ENCODE peak calls at places on chromosome 2, in four cellular contexts. Q is pancreas; G is amniotic epithelial cell; T is activated CD4-positive, alpha-beta T cell treated with anti-CD3 and anti-CD28 coated beads, Interleukin-2, amount 50 U/mL, for 1 hour. O is an unnamed sample.

GRCh38 chr2:96102596-96103387 is 13.6 kb downstream of the ADRA2B start:
- DNase-seq in T (no peak), G (no peak), Q (no peak), O (no peak)

GRCh38 chr2:37100054-37100453 is 15.7 kb downstream of the GPATCH11 start:
- DNase-seq in Q (no peak), T (no peak), G (no peak), O (no peak)

GRCh38 chr2:88711897-88712296 is 20.4 kb downstream of the RPIA start:
- DNase-seq in G (no peak), T (no peak), Q (no peak), O (no peak)

GRCh38 chr2:232349546-232349945 is 29.0 kb upstream of the ALPP start:
- DNase-seq in T (no peak), G (no peak), Q (no peak), O (no peak)

GRCh38 chr2:75627902-75628504 is 18.6 kb upstream of the MRPL19 start:
- DNase-seq in T (peak), Q (peak), G (peak), O (peak)

GRCh38 chr2:33476100-33476792 is at the start of gene RASGRP3:
- DNase-seq in G (peak), T (peak), Q (peak), O (peak)

GRCh38 chr2:105787376-105788318 is 42.9 kb downstream of the NCK2 start:
- DNase-seq in G (no peak), Q (no peak), T (peak), O (no peak)

GRCh38 chr2:96578731-96579130 is 42.2 kb downstream of the ARID5A start:
- DNase-seq in Q (no peak), G (no peak), T (no peak), O (no peak)

GRCh38 chr2:165144315-165144714 is 59.5 kb downstream of the SCN3A start:
- DNase-seq in T (no peak), Q (no peak), G (no peak), O (no peak)

GRCh38 chr2:12514631-12515437 is 201.9 kb upstream of the TRIB2 start:
- DNase-seq in Q (no peak), G (peak), T (peak), O (peak)

GRCh38 chr2:233445152-233445830 is 91.0 kb downstream of the DGKD start:
- DNase-seq in T (no peak), Q (no peak), G (no peak), O (no peak)

GRCh38 chr2:190853659-190854386 is 26.8 kb upstream of the GLS start:
- DNase-seq in T (no peak), Q (no peak), G (no peak), O (no peak)

GRCh38 chr2:10400568-10400977 is 47.6 kb downstream of the ODC1 start:
- DNase-seq in Q (no peak), T (no peak), G (no peak), O (no peak)

GRCh38 chr2:54454922-54455583 is 1.1 kb upstream of the SPTBN1 start:
- DNase-seq in T (no peak), G (no peak), Q (peak), O (no peak)

GRCh38 chr2:20549144-20549543 is 101.8 kb downstream of the HS1BP3 start:
- DNase-seq in T (no peak), G (no peak), Q (no peak), O (no peak)

GRCh38 chr2:17636989-17637906 is 96.8 kb downstream of the VSNL1 start:
- DNase-seq in G (no peak), Q (no peak), T (no peak), O (no peak)

GRCh38 chr2:217941339-217941738 is 61.5 kb downstream of the TNS1 start:
- DNase-seq in G (no peak), Q (peak), T (no peak), O (no peak)

GRCh38 chr2:18435425-18436037 is 124.9 kb downstream of the RDH14 start:
- DNase-seq in G (peak), Q (no peak), T (no peak), O (no peak)